ENCODE peak calls at places on chromosome 9, in seven cellular contexts. O is right atrium auricular region, X is A549, A is GM12878, F is body of pancreas, S is GM23248, V is aorta. P is an unnamed sample.

GRCh38 chr9:136153381-136154065 is 34.8 kb upstream of the TMEM250 start:
- DNase-seq in O (no peak), X (no peak), S (no peak), F (no peak), A (no peak), V (no peak), P (no peak)

GRCh38 chr9:101235105-101235866 is 149.5 kb downstream of the BAAT start:
- DNase-seq in X (no peak), S (peak; percentile 33), V (no peak), O (no peak), F (no peak), A (no peak), P (no peak)

GRCh38 chr9:92764988-92765936 is 629 bp upstream of the BICD2 start:
- DNase-seq in V (peak; percentile 98), O (peak; percentile 98), F (peak; percentile 98), X (peak; percentile 96), S (peak; percentile 97), A (peak; percentile 86), P (peak; percentile 99)

GRCh38 chr9:37382982-37383357 is 39.5 kb upstream of the GRHPR start:
- DNase-seq in V (no peak), X (no peak), A (no peak), S (no peak), O (no peak), F (no peak), P (no peak)

GRCh38 chr9:93084471-93084881 is 11.5 kb upstream of the CARD19 start:
- DNase-seq in V (peak; percentile 42), F (no peak), A (no peak), X (no peak), O (no peak), S (no peak), P (peak; percentile 1)

GRCh38 chr9:91817493-91818225 is 132.4 kb downstream of the ROR2 start:
- DNase-seq in V (peak; percentile 48), O (no peak), S (peak; percentile 89), F (no peak), A (no peak), X (no peak), P (peak; percentile 63)

GRCh38 chr9:131395745-131396479 is 2.0 kb downstream of the PRRC2B start:
- DNase-seq in A (no peak), S (peak; percentile 37), V (no peak), X (no peak), O (no peak), F (no peak), P (no peak)

GRCh38 chr9:23557691-23558090 is 268.3 kb downstream of the ELAVL2 start:
- DNase-seq in F (no peak), O (no peak), S (no peak), X (no peak), V (no peak), A (no peak), P (no peak)

GRCh38 chr9:82281066-82281465 is 292.5 kb downstream of the SPATA31D1 start:
- DNase-seq in S (peak; percentile 34), O (no peak), V (no peak), X (no peak), F (no peak), A (no peak), P (no peak)

GRCh38 chr9:121738391-121738790 is 87.0 kb downstream of the DAB2IP start:
- DNase-seq in O (no peak), V (no peak), F (no peak), X (no peak), A (no peak), S (no peak), P (no peak)

GRCh38 chr9:121735792-121736130 is 84.3 kb downstream of the DAB2IP start:
- DNase-seq in O (no peak), S (peak; percentile 39), F (no peak), A (no peak), X (peak; percentile 40), V (no peak), P (no peak)

GRCh38 chr9:121736147-121736721 is 84.8 kb downstream of the DAB2IP start:
- DNase-seq in S (peak; percentile 61), O (peak; percentile 74), A (no peak), F (peak; percentile 76), X (peak; percentile 36), V (peak; percentile 94), P (peak; percentile 88)

GRCh38 chr9:121737481-121737931 is 86.1 kb downstream of the DAB2IP start:
- DNase-seq in A (no peak), S (no peak), F (no peak), V (no peak), X (no peak), O (no peak), P (no peak)

DNA sequence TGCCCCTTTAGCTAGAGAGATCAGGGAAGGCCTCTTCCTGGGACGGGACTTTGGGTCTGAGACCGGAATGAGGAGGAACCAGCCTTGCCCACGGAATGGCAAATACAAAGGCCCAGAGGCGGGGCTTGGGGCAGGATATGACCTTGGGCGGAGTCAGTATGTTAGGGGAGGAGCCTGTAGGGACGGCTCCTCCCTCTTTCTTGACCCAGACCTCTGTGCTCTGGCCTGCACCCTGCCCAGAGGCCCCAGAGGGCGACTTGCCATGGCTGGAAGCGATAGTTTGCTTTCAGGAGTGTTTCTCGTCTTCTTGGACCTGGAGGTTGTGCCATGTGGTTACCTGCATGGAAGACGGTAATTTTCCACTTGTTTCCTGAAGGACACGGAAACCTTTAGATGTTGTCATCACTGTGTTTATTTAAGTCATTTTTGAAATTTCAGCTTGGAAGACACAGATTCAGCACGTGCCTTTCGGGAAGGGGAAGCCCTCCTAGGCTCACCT is 85.6 kb downstream of the DAB2IP start:
- DNase-seq in F (peak; percentile 65), O (no peak), V (no peak), X (peak; percentile 41), A (no peak), S (peak; percentile 33), P (peak; percentile 24)
- H3K4me1 ChIP-seq in F (peaks cover 82% of the 10 kb centered on the region), O (peaks cover 94% of the 10 kb centered on the region), V (peaks cover 4% of the 10 kb centered on the region), X (peaks cover 41% of the 10 kb centered on the region), A (peaks cover 11% of the 10 kb centered on the region), S (peaks cover 31% of the 10 kb centered on the region), P (peaks cover 79% of the 10 kb centered on the region)

GRCh38 chr9:84953252-84953773 is 283.8 kb downstream of the NTRK2 start:
- DNase-seq in S (no peak), V (no peak), F (no peak), X (no peak), O (no peak), A (no peak), P (no peak)

GRCh38 chr9:84953797-84954695 is 284.5 kb downstream of the NTRK2 start:
- DNase-seq in S (peak; percentile 75), F (peak; percentile 81), A (no peak), X (peak; percentile 78), V (peak; percentile 95), O (peak; percentile 83), P (peak; percentile 79)

GRCh38 chr9:84949969-84950368 is 280.4 kb downstream of the NTRK2 start:
- DNase-seq in F (no peak), O (no peak), S (no peak), X (no peak), A (no peak), V (no peak), P (no peak)

GRCh38 chr9:84949258-84949657 is 279.7 kb downstream of the NTRK2 start:
- DNase-seq in O (no peak), F (no peak), X (no peak), A (no peak), V (no peak), S (no peak), P (no peak)

GRCh38 chr9:84950879-84951811 is 281.6 kb downstream of the NTRK2 start:
- DNase-seq in F (no peak), A (no peak), X (no peak), O (no peak), S (no peak), V (no peak), P (no peak)
- H3K4me3 ChIP-seq in F (no peak overlapping the region), A (no peak overlapping the region), X (no peak overlapping the region), O (no peak overlapping the region), S (no peak overlapping the region), V (no peak overlapping the region), P (no peak overlapping the region)

GRCh38 chr9:98251554-98251953 is 3.9 kb downstream of the TBC1D2 start:
- DNase-seq in S (peak; percentile 92), O (no peak), V (no peak), A (no peak), F (no peak), X (peak; percentile 80), P (no peak)

GRCh38 chr9:98248737-98249474 is 6.5 kb downstream of the TBC1D2 start:
- DNase-seq in S (peak; percentile 98), X (no peak), A (no peak), V (peak; percentile 84), O (peak; percentile 82), F (peak; percentile 15), P (peak; percentile 91)

GRCh38 chr9:98247826-98248657 is 7.4 kb downstream of the TBC1D2 start:
- DNase-seq in O (no peak), A (no peak), F (no peak), X (no peak), S (peak; percentile 13), V (no peak), P (no peak)

GRCh38 chr9:98253563-98253962 is 1.9 kb downstream of the TBC1D2 start:
- DNase-seq in V (no peak), F (no peak), S (peak; percentile 15), O (no peak), A (no peak), X (no peak), P (peak; percentile 39)

DNA sequence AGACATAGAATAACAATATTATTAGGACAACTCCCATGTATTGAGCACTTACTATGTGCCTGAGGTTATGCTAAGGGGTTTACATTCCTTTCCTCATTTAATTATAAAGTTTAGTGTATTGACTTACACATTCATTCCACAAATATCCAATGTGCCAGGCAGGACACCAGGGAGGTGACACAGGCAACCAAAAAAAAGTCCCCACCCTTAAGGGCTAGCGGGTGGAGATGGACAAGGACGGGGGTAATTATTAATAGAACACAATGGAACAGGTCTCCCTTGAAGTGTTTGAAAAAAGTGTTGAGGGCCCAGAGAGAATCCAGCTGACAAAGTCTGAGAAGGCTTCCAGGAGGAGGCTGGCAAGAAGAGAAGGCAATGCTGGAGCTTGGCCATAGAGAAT is 5.7 kb downstream of the TBC1D2 start:
- DNase-seq in X (no peak), V (no peak), F (no peak), A (no peak), O (no peak), S (peak; percentile 17), P (no peak)
- H3K4me1 ChIP-seq in X (peaks cover 81% of the 10 kb centered on the region), V (no peaks in the 10 kb centered on the region), F (peaks cover 12% of the 10 kb centered on the region), A (peaks cover under 1% of the 10 kb centered on the region), O (peaks cover 30% of the 10 kb centered on the region), S (peaks cover 55% of the 10 kb centered on the region), P (peaks cover 90% of the 10 kb centered on the region)

DNA sequence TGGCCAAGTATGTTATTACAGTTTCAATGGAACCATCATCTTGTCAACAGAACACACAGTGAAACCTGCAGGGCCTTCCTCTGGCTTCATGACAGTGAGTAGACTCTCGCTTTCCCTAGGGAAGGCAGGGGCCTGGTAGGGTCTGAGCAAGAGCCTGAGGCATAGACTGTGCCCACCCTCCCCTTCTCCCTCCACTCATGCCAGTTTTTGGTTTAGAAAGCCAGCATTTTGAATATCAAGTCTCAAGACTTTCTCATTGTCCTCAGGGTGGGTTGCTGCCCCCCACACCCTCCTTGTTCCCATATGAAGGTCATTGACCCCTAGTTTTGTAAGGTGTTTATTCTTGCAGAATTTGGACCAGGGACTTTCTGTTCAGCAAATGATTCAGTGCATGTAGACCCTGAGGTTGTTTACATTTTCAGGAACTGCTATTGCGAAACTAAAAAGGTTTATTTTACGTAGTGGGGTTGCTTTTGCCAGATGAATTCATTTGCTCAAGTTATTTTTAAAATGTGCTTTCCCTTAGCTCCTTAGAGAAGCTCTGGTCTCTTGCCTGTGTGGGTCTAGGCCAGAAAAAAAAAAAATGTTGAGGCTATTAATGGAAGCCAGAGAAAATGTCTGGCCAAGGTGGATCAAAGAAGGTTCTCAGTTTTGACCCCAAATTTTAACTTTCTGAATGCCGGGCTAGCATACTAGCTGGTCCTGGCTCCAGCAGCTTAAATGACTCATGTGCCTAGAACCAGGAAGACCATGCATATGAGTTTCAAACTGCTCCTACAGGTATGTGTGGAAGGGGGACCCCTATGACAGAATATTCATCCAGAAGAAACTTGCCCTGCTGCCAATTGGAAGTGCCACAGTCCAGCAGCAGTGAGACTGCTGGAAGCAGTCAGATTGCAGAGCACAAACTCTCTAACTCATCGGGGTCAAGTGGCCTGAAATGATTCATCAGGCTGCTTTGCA is 10.1 kb upstream of the MOB3B start:
- DNase-seq in X (no peak), V (peak; percentile 71), S (peak; percentile 63), F (peak; percentile 31), O (peak; percentile 68), A (peak; percentile 35), P (peak; percentile 54)
- H3K4me3 ChIP-seq in X (no peak overlapping the region), V (no peak overlapping the region), S (no peak overlapping the region), F (no peak overlapping the region), O (no peak overlapping the region), A (no peak overlapping the region), P (no peak overlapping the region)

P was measured in thyroid gland.